ENCODE peak calls at places on chromosomes 6 and 20, in seven cellular contexts. P is dermis microvascular lymphatic vessel endothelial cell; C is EL; X is stimulated activated CD4-positive, alpha-beta T cell treated with anti-CD3 and anti-CD28 coated beads, Interleukin-4, amount 100 ng/mL, for 24 hours; I is skeletal muscle cell; S is HFFc6; R is Daoy. G is an unnamed sample.

GRCh38 chr6:61558796-61559195 is 727.2 kb downstream of the KHDRBS2 start:
- DNase-seq in P (no peak), C (no peak), X (no peak), I (no peak), S (no peak), R (no peak), G (no peak)

GRCh38 chr20:49381558-49382493 is 100.6 kb downstream of the KCNB1 start:
- DNase-seq in P (no peak), C (peak), X (no peak), I (no peak), S (peak), R (peak), G (no peak)

GRCh38 chr6:46199387-46199786 is 28.6 kb upstream of the ENPP5 start:
- DNase-seq in P (no peak), C (no peak), X (no peak), I (peak), S (no peak), R (no peak), G (no peak)

GRCh38 chr6:97668716-97669115 is 385.7 kb upstream of the MMS22L start:
- DNase-seq in P (no peak), C (no peak), X (no peak), I (no peak), S (no peak), R (peak), G (peak)

GRCh38 chr6:13624871-13625288 is 9.7 kb downstream of the NOL7 start:
- DNase-seq in P (no peak), C (peak), X (peak), I (no peak), S (peak), R (peak), G (peak)

GRCh38 chr6:112651239-112651638 is 304.1 kb downstream of the RFPL4B start:
- DNase-seq in P (no peak), C (no peak), X (no peak), I (no peak), S (no peak), R (no peak), G (no peak)

GRCh38 chr20:47574616-47575401 is 73.1 kb downstream of the NCOA3 start:
- DNase-seq in P (peak), C (peak), X (no peak), I (no peak), S (no peak), R (no peak), G (no peak)

GRCh38 chr6:13014551-13015378 is 298.2 kb downstream of the PHACTR1 start:
- DNase-seq in P (no peak), C (no peak), X (no peak), I (no peak), S (no peak), R (peak), G (peak)

G was measured in D341Med.